ENCODE peak calls at places on chromosome 19, in eight cellular contexts. One of them, this sample, is unnamed.

GRCh38 chr19:30406220-30406944 is 34.2 kb downstream of the ZNF536 start:
- DNase-seq in GM12892: no peak
- DNase-seq in breast epithelium: no peak
- DNase-seq in upper lobe of left lung: no peak
- DNase-seq in stomach: no peak
- DNase-seq in endothelial cell of umbilical vein: no peak
- DNase-seq in suprapubic skin: no peak
- DNase-seq in H1: no peak
- DNase-seq in this sample: no peak

GRCh38 chr19:2720777-2721569 is at the start of gene DIRAS1:
- DNase-seq in GM12892: peak
- DNase-seq in breast epithelium: no peak
- DNase-seq in upper lobe of left lung: peak
- DNase-seq in stomach: no peak
- DNase-seq in endothelial cell of umbilical vein: no peak
- DNase-seq in suprapubic skin: no peak
- DNase-seq in H1: no peak
- DNase-seq in this sample: no peak

GRCh38 chr19:27777242-27777641 is 1435.7 kb downstream of the UQCRFS1 start:
- DNase-seq in GM12892: no peak
- DNase-seq in breast epithelium: no peak
- DNase-seq in upper lobe of left lung: no peak
- DNase-seq in stomach: no peak
- DNase-seq in endothelial cell of umbilical vein: no peak
- DNase-seq in suprapubic skin: no peak
- DNase-seq in H1: no peak
- DNase-seq in this sample: no peak

GRCh38 chr19:46818812-46819211 is 30.4 kb upstream of the SLC1A5 start:
- DNase-seq in GM12892: no peak
- DNase-seq in breast epithelium: no peak
- DNase-seq in upper lobe of left lung: no peak
- DNase-seq in stomach: no peak
- DNase-seq in endothelial cell of umbilical vein: no peak
- DNase-seq in suprapubic skin: no peak
- DNase-seq in H1: no peak
- DNase-seq in this sample: no peak

GRCh38 chr19:918481-919156 is 1.5 kb downstream of the KISS1R start:
- DNase-seq in GM12892: no peak
- DNase-seq in breast epithelium: no peak
- DNase-seq in upper lobe of left lung: peak
- DNase-seq in stomach: no peak
- DNase-seq in endothelial cell of umbilical vein: no peak
- DNase-seq in suprapubic skin: no peak
- DNase-seq in H1: no peak
- DNase-seq in this sample: no peak

GRCh38 chr19:8373867-8374813 is 10.2 kb downstream of the ANGPTL4 start:
- DNase-seq in GM12892: no peak
- DNase-seq in breast epithelium: no peak
- DNase-seq in upper lobe of left lung: no peak
- DNase-seq in stomach: peak
- DNase-seq in endothelial cell of umbilical vein: no peak
- DNase-seq in suprapubic skin: peak
- DNase-seq in H1: no peak
- DNase-seq in this sample: no peak

GRCh38 chr19:44757057-44757734 is 8.7 kb downstream of the BCL3 start:
- DNase-seq in GM12892: no peak
- DNase-seq in breast epithelium: no peak
- DNase-seq in upper lobe of left lung: peak
- DNase-seq in stomach: peak
- DNase-seq in endothelial cell of umbilical vein: no peak
- DNase-seq in suprapubic skin: no peak
- DNase-seq in H1: no peak
- DNase-seq in this sample: no peak

GRCh38 chr19:30516111-30516510 is 143.9 kb downstream of the ZNF536 start:
- DNase-seq in GM12892: no peak
- DNase-seq in breast epithelium: no peak
- DNase-seq in upper lobe of left lung: peak
- DNase-seq in stomach: no peak
- DNase-seq in endothelial cell of umbilical vein: no peak
- DNase-seq in suprapubic skin: no peak
- DNase-seq in H1: no peak
- DNase-seq in this sample: no peak

GRCh38 chr19:8571006-8571411 is 6.2 kb downstream of the MYO1F start:
- DNase-seq in GM12892: no peak
- DNase-seq in breast epithelium: no peak
- DNase-seq in upper lobe of left lung: no peak
- DNase-seq in stomach: peak
- DNase-seq in endothelial cell of umbilical vein: no peak
- DNase-seq in suprapubic skin: no peak
- DNase-seq in H1: no peak
- DNase-seq in this sample: no peak

GRCh38 chr19:12794196-12794921 is 3.1 kb downstream of the JUNB start:
- DNase-seq in GM12892: no peak
- DNase-seq in breast epithelium: no peak
- DNase-seq in upper lobe of left lung: no peak
- DNase-seq in stomach: no peak
- DNase-seq in endothelial cell of umbilical vein: no peak
- DNase-seq in suprapubic skin: no peak
- DNase-seq in H1: no peak
- DNase-seq in this sample: peak

DNA sequence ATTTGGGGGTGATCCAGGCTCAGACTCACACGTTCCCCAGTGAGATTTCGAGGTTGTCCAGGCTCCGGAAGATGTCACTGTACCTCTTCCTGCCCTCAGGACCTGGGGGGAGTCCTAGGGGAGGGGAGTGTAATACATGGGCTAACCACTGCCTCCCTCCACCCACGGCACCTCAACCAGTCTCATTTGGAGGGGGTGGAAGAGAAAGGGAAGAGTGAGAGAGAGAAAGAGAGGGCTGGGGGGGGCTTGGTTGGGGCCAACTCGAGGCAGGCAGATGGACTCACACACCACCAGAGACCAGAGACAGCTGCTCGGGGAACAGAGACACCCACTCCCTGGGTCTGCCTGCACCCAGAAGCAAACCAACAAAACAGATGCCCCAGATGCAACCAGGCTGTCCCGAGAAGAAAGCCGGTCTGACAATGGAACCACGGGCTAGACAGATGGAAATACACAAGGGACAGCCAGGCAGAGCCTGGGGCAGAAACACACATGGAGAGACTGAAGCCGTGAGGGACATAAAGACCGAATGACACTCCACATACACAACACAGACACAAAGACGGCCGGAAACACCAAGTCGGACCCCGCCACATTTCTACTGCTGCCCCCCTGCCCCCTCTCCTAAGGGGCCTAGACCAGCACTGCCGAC is 825 bp downstream of the GMIP start:
- DNase-seq in GM12892: peak
- DNase-seq in breast epithelium: no peak
- DNase-seq in upper lobe of left lung: no peak
- DNase-seq in stomach: no peak
- DNase-seq in endothelial cell of umbilical vein: peak
- DNase-seq in suprapubic skin: no peak
- DNase-seq in H1: no peak
- DNase-seq in this sample: no peak
- TF ChIP-seq POLR2AphosphoS5 in GM12892: peak
- TF ChIP-seq POLR2AphosphoS5 in breast epithelium: no peak
- TF ChIP-seq POLR2AphosphoS5 in upper lobe of left lung: no peak
- TF ChIP-seq POLR2AphosphoS5 in stomach: no peak
- TF ChIP-seq POLR2AphosphoS5 in endothelial cell of umbilical vein: no peak
- TF ChIP-seq POLR2AphosphoS5 in suprapubic skin: no peak
- TF ChIP-seq POLR2AphosphoS5 in H1: no peak
- TF ChIP-seq POLR2AphosphoS5 in this sample: no peak

GRCh38 chr19:11766597-11767591 is at the start of gene ZNF441:
- DNase-seq in GM12892: peak
- DNase-seq in breast epithelium: peak
- DNase-seq in upper lobe of left lung: peak
- DNase-seq in stomach: peak
- DNase-seq in endothelial cell of umbilical vein: peak
- DNase-seq in suprapubic skin: peak
- DNase-seq in H1: peak
- DNase-seq in this sample: peak
- TF ChIP-seq POLR2A in GM12892: peak
- TF ChIP-seq POLR2A in breast epithelium: peak
- TF ChIP-seq POLR2A in upper lobe of left lung: peak
- TF ChIP-seq POLR2A in stomach: no peak
- TF ChIP-seq POLR2A in endothelial cell of umbilical vein: peak
- TF ChIP-seq POLR2A in suprapubic skin: no peak
- TF ChIP-seq POLR2A in H1: peak
- TF ChIP-seq POLR2A in this sample: no peak

DNA sequence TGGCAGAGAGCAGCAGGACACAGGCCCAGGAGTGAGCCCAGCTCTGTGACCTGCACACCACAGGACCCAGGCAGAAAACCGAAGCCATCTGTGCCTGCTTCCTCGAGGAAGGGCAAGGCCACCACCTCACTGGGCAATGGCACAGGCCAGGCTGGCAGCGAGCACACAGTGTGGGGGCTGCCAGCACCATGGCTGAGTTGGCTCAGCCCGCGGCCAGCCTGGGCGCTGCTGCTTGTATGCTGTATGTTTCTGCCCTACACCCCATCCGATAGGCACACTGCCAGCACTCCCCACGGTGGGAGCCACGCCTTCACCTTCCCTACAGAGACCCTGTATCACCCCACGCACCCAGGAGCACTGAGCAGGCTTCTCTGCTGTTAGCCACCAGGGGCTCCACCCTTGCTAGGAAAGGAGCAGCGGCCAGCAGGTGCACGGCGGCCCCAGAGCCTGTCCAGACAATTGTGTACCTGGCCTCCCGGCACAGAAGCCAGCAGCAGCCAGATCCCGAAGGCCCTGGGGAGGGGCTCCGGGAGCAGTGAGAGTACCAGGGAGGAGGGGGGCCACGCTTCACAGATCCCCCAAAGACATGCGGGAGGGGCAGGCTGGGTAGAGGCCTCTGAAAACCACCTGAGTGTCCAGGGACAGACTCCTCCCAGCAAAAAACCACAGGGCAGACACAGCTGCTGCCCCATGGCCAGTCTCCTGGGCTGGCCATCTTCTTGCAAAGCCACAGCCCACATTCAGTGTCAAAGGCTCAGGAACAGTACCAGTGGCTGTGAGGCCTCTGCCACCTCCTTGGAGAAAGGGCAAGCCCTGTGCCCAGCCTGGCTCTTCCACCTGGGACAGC is 56.1 kb downstream of the MLLT1 start:
- DNase-seq in GM12892: no peak
- DNase-seq in breast epithelium: no peak
- DNase-seq in upper lobe of left lung: peak
- DNase-seq in stomach: peak
- DNase-seq in endothelial cell of umbilical vein: no peak
- DNase-seq in suprapubic skin: no peak
- DNase-seq in H1: no peak
- DNase-seq in this sample: no peak
- TF ChIP-seq POLR2AphosphoS5 in GM12892: no peak
- TF ChIP-seq POLR2AphosphoS5 in breast epithelium: no peak
- TF ChIP-seq POLR2AphosphoS5 in upper lobe of left lung: no peak
- TF ChIP-seq POLR2AphosphoS5 in stomach: peak
- TF ChIP-seq POLR2AphosphoS5 in endothelial cell of umbilical vein: no peak
- TF ChIP-seq POLR2AphosphoS5 in suprapubic skin: no peak
- TF ChIP-seq POLR2AphosphoS5 in H1: no peak
- TF ChIP-seq POLR2AphosphoS5 in this sample: no peak

DNA sequence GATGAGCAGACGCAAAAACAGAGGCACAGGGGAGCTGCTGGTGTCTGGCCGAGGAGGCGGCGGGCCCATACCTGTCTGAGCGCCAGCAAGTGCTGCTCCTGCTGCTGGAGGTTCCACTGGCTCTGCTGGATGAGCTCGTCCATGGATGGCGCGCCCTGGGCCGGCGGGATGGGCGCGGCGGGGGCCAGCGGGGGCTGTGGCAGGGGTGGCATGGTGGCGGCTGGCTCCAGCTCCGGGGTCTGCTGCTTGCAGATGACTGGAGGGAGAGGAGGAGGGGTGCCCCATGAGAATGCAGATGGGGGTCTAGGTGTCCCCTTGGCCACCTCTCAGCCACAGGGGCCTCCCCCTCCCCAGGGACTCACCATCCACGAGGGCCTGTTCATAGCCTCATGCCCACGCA is 6.9 kb downstream of the CHERP start:
- DNase-seq in GM12892: no peak
- DNase-seq in breast epithelium: no peak
- DNase-seq in upper lobe of left lung: peak
- DNase-seq in stomach: no peak
- DNase-seq in endothelial cell of umbilical vein: no peak
- DNase-seq in suprapubic skin: no peak
- DNase-seq in H1: no peak
- DNase-seq in this sample: no peak
- TF ChIP-seq POLR2A in GM12892: no peak
- TF ChIP-seq POLR2A in breast epithelium: no peak
- TF ChIP-seq POLR2A in upper lobe of left lung: no peak
- TF ChIP-seq POLR2A in stomach: no peak
- TF ChIP-seq POLR2A in endothelial cell of umbilical vein: no peak
- TF ChIP-seq POLR2A in suprapubic skin: no peak
- TF ChIP-seq POLR2A in H1: no peak
- TF ChIP-seq POLR2A in this sample: no peak

DNA sequence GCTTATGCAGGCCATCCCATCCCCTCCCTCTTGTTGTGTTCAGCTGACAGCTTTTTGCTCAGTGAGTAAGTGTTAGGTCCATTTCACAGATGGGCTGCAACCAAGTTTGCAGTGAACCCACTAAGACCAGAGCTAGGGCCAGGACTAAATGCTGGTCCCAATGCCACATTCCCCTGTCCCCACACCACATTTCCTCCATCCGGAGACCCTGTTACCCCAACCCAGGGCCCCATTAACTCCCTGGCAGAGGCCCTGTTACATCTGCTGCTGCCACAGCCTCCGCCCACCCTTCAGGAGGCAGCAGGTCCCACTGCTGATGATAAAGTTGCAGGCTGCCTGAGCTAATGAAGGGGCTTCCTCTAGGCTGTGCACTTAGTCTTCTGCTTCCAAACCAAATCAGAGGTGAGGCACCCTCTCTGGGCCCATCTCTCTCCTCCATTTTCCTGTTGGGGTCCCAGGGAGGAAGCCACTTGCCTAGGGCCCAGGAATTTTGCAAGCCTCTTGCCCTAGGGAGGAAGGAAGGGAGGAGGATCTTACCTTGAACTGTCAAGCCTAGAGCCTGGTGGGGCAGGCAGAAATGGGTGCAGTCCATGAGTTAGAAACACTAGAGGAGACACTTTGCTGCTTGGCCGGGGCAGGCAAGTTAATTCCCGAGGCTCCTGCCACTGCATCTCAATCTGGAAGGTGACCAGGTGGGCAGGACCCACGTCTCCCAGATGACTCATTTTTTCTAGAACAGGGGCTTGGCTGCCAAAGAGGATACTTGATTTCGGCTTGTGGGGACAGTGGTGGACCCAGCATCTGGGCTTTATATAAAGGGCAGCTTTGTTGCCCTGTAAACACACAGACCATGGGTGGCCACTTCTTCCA is 3.4 kb upstream of the USF2 start:
- DNase-seq in GM12892: no peak
- DNase-seq in breast epithelium: no peak
- DNase-seq in upper lobe of left lung: no peak
- DNase-seq in stomach: peak
- DNase-seq in endothelial cell of umbilical vein: no peak
- DNase-seq in suprapubic skin: peak
- DNase-seq in H1: no peak
- DNase-seq in this sample: peak
- TF ChIP-seq POLR2AphosphoS5 in GM12892: peak
- TF ChIP-seq POLR2AphosphoS5 in breast epithelium: no peak
- TF ChIP-seq POLR2AphosphoS5 in upper lobe of left lung: no peak
- TF ChIP-seq POLR2AphosphoS5 in stomach: no peak
- TF ChIP-seq POLR2AphosphoS5 in endothelial cell of umbilical vein: no peak
- TF ChIP-seq POLR2AphosphoS5 in suprapubic skin: no peak
- TF ChIP-seq POLR2AphosphoS5 in H1: no peak
- TF ChIP-seq POLR2AphosphoS5 in this sample: no peak